ENCODE peak calls at places on chromosomes 4 and X, in nine cellular contexts. U, O, Q, N, R, V, F, B and I are unnamed samples.

GRCh38 chr4:38060829-38061431 is 100.7 kb downstream of the PTTG2 start:
- DNase-seq in R (no peak), V (no peak), Q (no peak), B (peak; percentile 64), O (no peak), N (no peak), F (no peak), U (peak; percentile 51), I (no peak)

GRCh38 chrX:20487227-20487626 is 220.5 kb upstream of the RPS6KA3 start:
- DNase-seq in N (no peak), F (no peak), O (no peak), R (no peak), U (no peak), B (peak; percentile 53), Q (no peak), V (no peak), I (no peak)

GRCh38 chrX:43676960-43677582 is 21.0 kb downstream of the MAOA start:
- DNase-seq in R (no peak), N (no peak), B (no peak), F (no peak), Q (no peak), U (peak; percentile 58), V (no peak), O (no peak), I (no peak)

GRCh38 chr4:24321151-24321550 is 263.2 kb downstream of the DHX15 start:
- DNase-seq in O (no peak), N (peak; percentile 77), U (no peak), Q (no peak), R (no peak), F (no peak), V (no peak), B (peak; percentile 91), I (no peak)

GRCh38 chr4:159428975-159429692 is 326.3 kb downstream of the RAPGEF2 start:
- DNase-seq in V (no peak), F (no peak), Q (no peak), N (no peak), B (no peak), O (no peak), U (no peak), R (no peak), I (no peak)

GRCh38 chr4:7742807-7743158 is 196.9 kb downstream of the AFAP1 start:
- DNase-seq in V (no peak), F (no peak), U (no peak), Q (no peak), N (no peak), O (no peak), R (no peak), B (no peak), I (no peak)

GRCh38 chr4:103720661-103721060 is 876 bp upstream of the TACR3 start:
- DNase-seq in N (no peak), Q (no peak), U (no peak), B (no peak), O (no peak), V (no peak), F (no peak), R (no peak), I (no peak)

GRCh38 chr4:184746532-184746870 is 12.6 kb upstream of the CENPU start:
- DNase-seq in U (peak; percentile 58), N (peak; percentile 81), B (peak; percentile 84), O (no peak), R (peak; percentile 35), V (no peak), Q (no peak), F (peak; percentile 78), I (no peak)

GRCh38 chr4:147326581-147326980 is 154.3 kb upstream of the EDNRA start:
- DNase-seq in U (no peak), N (no peak), O (no peak), B (peak; percentile 58), R (no peak), F (no peak), V (no peak), Q (no peak), I (no peak)

GRCh38 chr4:44425614-44426208 is 22.9 kb downstream of the KCTD8 start:
- DNase-seq in V (no peak), U (peak; percentile 29), Q (no peak), B (peak; percentile 23), O (no peak), R (no peak), N (no peak), F (no peak), I (no peak)

DNA sequence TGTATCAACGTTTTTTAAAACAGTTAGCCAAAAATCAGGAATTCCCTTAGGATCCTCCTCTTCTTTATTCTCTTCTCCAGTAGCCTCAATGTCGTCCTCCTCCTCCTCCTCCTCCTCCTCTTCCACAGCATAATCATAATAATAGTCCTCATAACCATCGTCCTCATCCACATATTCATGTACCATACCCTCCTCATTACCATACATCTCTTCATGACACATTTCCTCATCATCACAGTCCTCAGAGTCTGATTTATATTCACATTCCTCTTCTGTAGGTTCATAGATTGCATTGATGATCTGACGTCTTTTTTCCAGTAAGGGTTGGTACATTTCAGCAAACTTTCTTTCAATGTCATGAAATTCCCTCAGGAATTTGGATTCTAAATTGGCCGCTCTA is 917 bp downstream of the NAP1L2 start:
- DNase-seq in Q (no peak), F (no peak), O (no peak), N (no peak), R (no peak), V (no peak), B (no peak), U (no peak), I (no peak)
- H3K4me3 ChIP-seq in Q (peak overlapping the region; percentile 79), F (peak overlapping the region; percentile 48), O (peak overlapping the region; percentile 67), N (peak overlapping the region; percentile 51), R (peak overlapping the region; percentile 47), V (no peak overlapping the region), B (no peak overlapping the region), U (peak overlapping the region; percentile 40), I (peak overlapping the region; percentile 70)

DNA sequence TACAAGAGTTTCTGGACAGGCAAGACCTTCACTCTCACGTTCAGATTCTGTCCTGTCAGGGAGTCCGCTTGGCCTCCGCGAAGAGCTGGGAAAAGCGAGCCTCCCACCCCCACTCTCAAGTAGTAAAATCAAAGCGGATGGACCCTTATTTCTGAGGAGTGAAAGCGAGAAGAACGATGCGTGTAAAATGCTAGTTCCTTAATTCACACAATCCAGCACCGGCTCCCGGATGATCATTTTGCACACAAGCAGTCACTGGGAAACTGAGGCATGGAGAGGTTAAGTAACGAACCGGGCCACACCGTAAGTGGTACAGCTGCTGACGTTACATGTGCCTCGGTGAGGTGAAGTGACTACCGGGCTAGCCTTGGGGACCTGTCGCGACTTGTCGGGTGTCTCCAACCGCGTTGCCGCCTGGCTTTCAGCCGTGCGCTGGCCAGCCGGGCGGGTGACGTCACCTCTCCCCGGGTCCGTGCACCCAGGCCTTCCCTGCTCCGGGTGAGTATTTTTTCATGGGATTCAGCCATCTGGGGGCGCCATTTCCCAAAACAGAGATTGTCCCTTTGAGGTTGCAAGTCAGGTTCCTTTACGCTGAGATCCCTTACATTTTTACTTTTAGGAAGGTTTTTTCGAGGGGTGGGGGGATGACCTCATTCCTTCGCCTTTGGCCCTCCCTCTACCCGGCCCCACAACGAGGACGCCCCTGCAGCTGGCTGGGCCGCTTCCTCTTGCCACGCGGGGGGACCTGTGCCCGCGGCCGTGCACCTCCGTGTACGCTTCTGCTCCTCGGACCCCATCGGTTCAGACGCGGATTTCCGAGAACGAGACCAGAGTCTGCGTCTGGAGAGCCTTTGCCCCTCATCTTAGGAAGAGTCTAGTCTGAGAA is 3.4 kb upstream of the SFRP2 start:
- DNase-seq in F (peak; percentile 75), B (peak; percentile 22), R (no peak), O (no peak), N (no peak), U (peak; percentile 78), V (no peak), Q (no peak), I (peak; percentile 23)
- H3K4me3 ChIP-seq in F (peak overlapping the region; percentile 7), B (peak overlapping the region; percentile 33), R (no peak overlapping the region), O (peak overlapping the region; percentile 31), N (peak overlapping the region; percentile 23), U (peak overlapping the region; percentile 25), V (peak overlapping the region; percentile 2), Q (peak overlapping the region; percentile 64), I (peak overlapping the region; percentile 42)

DNA sequence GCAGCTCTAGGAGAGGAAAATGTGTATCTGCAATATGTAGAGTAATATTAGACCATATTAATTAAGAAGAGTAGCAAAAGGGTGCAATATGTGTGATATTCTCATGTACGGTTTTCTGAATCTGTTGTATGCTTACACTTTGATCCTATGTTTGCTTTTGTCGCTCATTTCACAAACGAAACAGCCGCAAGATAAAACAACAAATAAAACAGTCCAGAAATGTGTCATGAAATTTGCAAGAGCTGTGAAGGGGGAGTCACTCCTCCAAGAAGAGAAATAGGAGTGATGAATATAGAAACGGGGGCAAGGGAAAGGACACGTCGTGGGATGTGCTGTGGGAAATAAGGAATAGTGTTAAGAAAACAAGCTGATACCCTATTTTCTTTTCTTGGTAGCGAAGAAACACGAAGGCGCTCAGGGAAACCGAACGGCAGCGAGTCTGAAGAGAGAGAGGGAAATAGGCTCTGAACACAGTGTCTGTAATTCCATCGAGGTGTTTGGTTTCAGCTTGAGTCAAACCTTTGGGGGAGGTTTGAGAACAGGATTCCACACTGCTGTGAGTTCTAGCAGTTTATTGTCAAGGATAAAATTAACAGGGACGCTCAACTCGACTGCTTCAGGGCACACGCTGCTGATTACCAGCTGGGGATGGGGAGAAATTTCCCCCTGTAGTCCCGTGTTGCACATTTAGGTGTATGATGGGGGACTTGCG is 595.6 kb upstream of the TENM3 start:
- DNase-seq in B (no peak), V (no peak), R (no peak), F (no peak), Q (no peak), U (no peak), N (no peak), O (no peak), I (no peak)
- H3K4me3 ChIP-seq in B (peak overlapping the region; percentile 20), V (no peak overlapping the region), R (no peak overlapping the region), F (no peak overlapping the region), Q (no peak overlapping the region), U (no peak overlapping the region), N (no peak overlapping the region), O (no peak overlapping the region), I (no peak overlapping the region)

GRCh38 chr4:76308548-76308947 is 2.0 kb downstream of the STBD1 start:
- DNase-seq in N (no peak), R (peak; percentile 46), B (no peak), Q (no peak), U (peak; percentile 80), O (peak; percentile 64), F (peak; percentile 83), V (no peak), I (no peak)
- H3K4me3 ChIP-seq in N (no peak overlapping the region), R (no peak overlapping the region), B (no peak overlapping the region), Q (no peak overlapping the region), U (no peak overlapping the region), O (peak overlapping the region; percentile 81), F (peak overlapping the region; percentile 54), V (no peak overlapping the region), I (no peak overlapping the region)